ENCODE peak calls at places on chromosomes 4 and X, in five cellular contexts. G is posterior cingulate gyrus; W is head of caudate nucleus; B is effector CD4-positive, alpha-beta T cell; X is ovary. P is an unnamed sample.

GRCh38 chr4:161555689-161556660 is 607.8 kb downstream of the FSTL5 start:
- DNase-seq in G (no peak), W (no peak), B (no peak), X (no peak), P (no peak)

GRCh38 chr4:153001626-153002025 is 65.5 kb downstream of the FHDC1 start:
- DNase-seq in G (no peak), W (no peak), B (no peak), X (no peak), P (no peak)

GRCh38 chrX:35826503-35826902 is 28.4 kb downstream of the MAGEB16 start:
- DNase-seq in G (no peak), W (no peak), B (no peak), X (no peak), P (no peak)

GRCh38 chrX:40152706-40153334 is 55.1 kb upstream of the BCOR start:
- DNase-seq in G (no peak), W (peak), B (no peak), X (peak), P (peak)

GRCh38 chr4:31275906-31276305 is 555.7 kb downstream of the PCDH7 start:
- DNase-seq in G (no peak), W (no peak), B (no peak), X (no peak), P (no peak)

GRCh38 chr4:48375651-48376291 is 34.4 kb downstream of the SLAIN2 start:
- DNase-seq in G (no peak), W (no peak), B (no peak), X (no peak), P (no peak)

GRCh38 chr4:139175647-139176298 is 1.2 kb downstream of the ELF2 start:
- DNase-seq in G (peak), W (no peak), B (no peak), X (no peak), P (no peak)

GRCh38 chr4:153538408-153539057 is 72.4 kb downstream of the TMEM131L start:
- DNase-seq in G (no peak), W (peak), B (no peak), X (no peak), P (peak)

GRCh38 chr4:71258323-71258722 is 80.5 kb upstream of the SLC4A4 start:
- DNase-seq in G (no peak), W (no peak), B (no peak), X (no peak), P (no peak)

GRCh38 chr4:38084984-38085383 is 124.8 kb downstream of the PTTG2 start:
- DNase-seq in G (no peak), W (no peak), B (no peak), X (no peak), P (no peak)

GRCh38 chrX:148133099-148133725 is 152.1 kb downstream of the FMR1NB start:
- DNase-seq in G (no peak), W (no peak), B (no peak), X (no peak), P (no peak)

GRCh38 chr4:89294583-89295244 is 12.9 kb downstream of the GPRIN3 start:
- DNase-seq in G (no peak), W (no peak), B (no peak), X (no peak), P (no peak)